ENCODE peak calls at places on chromosomes 1 and 21, in nine cellular contexts. W is upper lobe of right lung, L is cardiac muscle cell, B is brain microvascular endothelial cell, S is SJSA1, I is lower lobe of right lung, N is tibial artery, E is PC-3, A is A549. V is an unnamed sample.

GRCh38 chr1:37267111-37267835 is 207.1 kb upstream of the ZC3H12A start:
- DNase-seq in W (no peak), L (no peak), B (no peak), S (peak; percentile 50), I (no peak), N (peak; percentile 33), E (no peak), A (no peak), V (no peak)

GRCh38 chr1:231796141-231796540 is 169.6 kb downstream of the DISC1 start:
- DNase-seq in W (no peak), L (no peak), B (no peak), S (no peak), I (no peak), N (no peak), E (peak; percentile 64), A (no peak), V (no peak)

GRCh38 chr1:248841702-248842395 is 3.8 kb downstream of the ZNF672 start:
- DNase-seq in W (no peak), L (peak; percentile 81), B (peak; percentile 58), S (peak; percentile 25), I (peak; percentile 60), N (peak; percentile 76), E (peak; percentile 53), A (peak; percentile 55), V (peak; percentile 67)

GRCh38 chr1:78664763-78665162 is 15.1 kb downstream of the IFI44 start:
- DNase-seq in W (no peak), L (no peak), B (no peak), S (no peak), I (no peak), N (no peak), E (peak; percentile 21), A (no peak), V (no peak)

GRCh38 chr1:56376188-56376984 is 203.0 kb downstream of the PLPP3 start:
- DNase-seq in W (no peak), L (peak; percentile 46), B (no peak), S (no peak), I (no peak), N (peak; percentile 89), E (peak; percentile 97), A (no peak), V (peak; percentile 86)

GRCh38 chr1:158806909-158807601 is 24.1 kb upstream of the MNDA start:
- DNase-seq in W (no peak), L (peak; percentile 27), B (no peak), S (no peak), I (no peak), N (no peak), E (no peak), A (no peak), V (no peak)

GRCh38 chr1:145758116-145758515 is 38.8 kb downstream of the CD160 start:
- DNase-seq in W (no peak), L (no peak), B (no peak), S (no peak), I (no peak), N (no peak), E (no peak), A (no peak), V (no peak)

GRCh38 chr1:77281491-77282186 is at the start of gene AK5:
- DNase-seq in W (peak; percentile 68), L (peak; percentile 70), B (no peak), S (peak; percentile 47), I (peak; percentile 41), N (no peak), E (peak; percentile 46), A (peak; percentile 25), V (peak; percentile 44)

GRCh38 chr1:175690298-175690697 is 53.1 kb downstream of the TNR start:
- DNase-seq in W (no peak), L (no peak), B (no peak), S (no peak), I (no peak), N (no peak), E (no peak), A (no peak), V (no peak)

GRCh38 chr1:73801912-73802429 is 396.0 kb downstream of the LRRIQ3 start:
- DNase-seq in W (no peak), L (no peak), B (no peak), S (no peak), I (no peak), N (no peak), E (peak; percentile 40), A (no peak), V (no peak)

GRCh38 chr1:93694039-93694438 is 12.4 kb upstream of the BCAR3 start:
- DNase-seq in W (peak; percentile 36), L (no peak), B (no peak), S (peak; percentile 72), I (no peak), N (peak; percentile 89), E (peak; percentile 87), A (peak; percentile 30), V (peak; percentile 70)

GRCh38 chr1:202311880-202312635 is 29.7 kb downstream of the UBE2T start:
- DNase-seq in W (no peak), L (peak; percentile 43), B (no peak), S (no peak), I (no peak), N (peak; percentile 24), E (peak; percentile 10), A (no peak), V (no peak)

GRCh38 chr1:8314346-8315280 is 3.3 kb upstream of the SLC45A1 start:
- DNase-seq in W (peak; percentile 84), L (peak; percentile 87), B (peak; percentile 77), S (peak; percentile 77), I (peak; percentile 75), N (peak; percentile 86), E (peak; percentile 90), A (peak; percentile 78), V (peak; percentile 89)

GRCh38 chr1:174191255-174191906 is 32.1 kb downstream of the RABGAP1L start:
- DNase-seq in W (no peak), L (peak; percentile 50), B (peak; percentile 58), S (no peak), I (no peak), N (no peak), E (peak; percentile 28), A (peak; percentile 4), V (no peak)

GRCh38 chr1:68116643-68117235 is 66.3 kb upstream of the DIRAS3 start:
- DNase-seq in W (no peak), L (peak; percentile 73), B (peak; percentile 35), S (peak; percentile 55), I (no peak), N (no peak), E (peak; percentile 71), A (peak; percentile 38), V (no peak)

GRCh38 chr1:220962031-220962751 is 82.9 kb downstream of the HLX start:
- DNase-seq in W (no peak), L (peak; percentile 84), B (peak; percentile 66), S (no peak), I (no peak), N (no peak), E (peak; percentile 95), A (peak; percentile 73), V (no peak)

DNA sequence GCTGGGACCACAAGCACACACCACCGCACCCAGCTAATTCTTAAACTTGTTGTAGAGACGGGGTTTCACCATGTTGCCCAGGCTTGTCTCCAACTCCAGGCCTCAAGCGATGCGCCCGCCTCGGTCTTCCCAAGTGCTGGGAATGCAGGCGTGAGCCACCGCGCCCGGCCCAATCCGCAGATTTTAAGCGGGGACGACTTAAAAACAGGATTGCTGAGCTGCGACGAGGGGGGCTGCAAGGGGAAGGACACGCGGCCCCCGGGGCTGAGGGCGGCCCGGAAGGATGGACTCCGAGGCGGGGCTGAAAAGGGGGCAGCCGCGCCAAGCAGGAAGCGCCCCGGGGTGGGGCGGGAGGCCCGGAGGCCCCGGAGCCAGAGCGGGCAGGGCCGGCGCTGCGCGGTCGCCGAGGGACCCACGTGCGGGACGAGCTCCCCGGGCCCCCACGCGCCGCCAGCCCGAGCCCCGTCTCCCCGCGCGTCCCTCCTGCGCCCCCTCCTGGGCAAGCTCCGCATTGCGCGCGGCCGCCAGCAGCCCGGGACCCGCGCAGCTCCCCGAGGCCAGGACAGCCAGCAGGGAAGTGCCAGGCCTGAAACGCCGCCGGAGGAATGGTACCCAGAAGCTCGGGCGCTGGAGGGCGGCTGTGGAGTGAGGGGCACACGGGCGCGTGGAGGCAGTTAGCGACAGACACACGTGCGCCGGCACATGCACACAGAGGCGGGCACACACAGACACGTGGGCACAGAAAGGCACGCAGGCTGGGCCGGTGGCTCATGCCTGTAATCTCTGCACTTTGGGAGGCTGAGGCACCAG is 5.5 kb upstream of the PRKCZ start:
- DNase-seq in W (peak; percentile 87), L (peak; percentile 65), B (peak; percentile 16), S (no peak), I (peak; percentile 79), N (no peak), E (peak; percentile 85), A (peak; percentile 39), V (peak; percentile 71)
- H3K27ac ChIP-seq in W (no peak overlapping the region), L (no peak overlapping the region), B (no peak overlapping the region), S (no peak overlapping the region), I (no peak overlapping the region), N (no peak overlapping the region), E (no peak overlapping the region), A (peak overlapping the region; percentile 89), V (no peak overlapping the region)

GRCh38 chr21:46096596-46096981 is 1.3 kb upstream of the COL6A2 start:
- DNase-seq in W (no peak), L (no peak), B (no peak), S (no peak), I (no peak), N (no peak), E (no peak), A (no peak), V (no peak)
- H3K4me3 ChIP-seq in W (no peak overlapping the region), L (no peak overlapping the region), B (no peak overlapping the region), S (no peak overlapping the region), I (no peak overlapping the region), N (no peak overlapping the region), E (no peak overlapping the region), A (no peak overlapping the region), V (no peak overlapping the region)

DNA sequence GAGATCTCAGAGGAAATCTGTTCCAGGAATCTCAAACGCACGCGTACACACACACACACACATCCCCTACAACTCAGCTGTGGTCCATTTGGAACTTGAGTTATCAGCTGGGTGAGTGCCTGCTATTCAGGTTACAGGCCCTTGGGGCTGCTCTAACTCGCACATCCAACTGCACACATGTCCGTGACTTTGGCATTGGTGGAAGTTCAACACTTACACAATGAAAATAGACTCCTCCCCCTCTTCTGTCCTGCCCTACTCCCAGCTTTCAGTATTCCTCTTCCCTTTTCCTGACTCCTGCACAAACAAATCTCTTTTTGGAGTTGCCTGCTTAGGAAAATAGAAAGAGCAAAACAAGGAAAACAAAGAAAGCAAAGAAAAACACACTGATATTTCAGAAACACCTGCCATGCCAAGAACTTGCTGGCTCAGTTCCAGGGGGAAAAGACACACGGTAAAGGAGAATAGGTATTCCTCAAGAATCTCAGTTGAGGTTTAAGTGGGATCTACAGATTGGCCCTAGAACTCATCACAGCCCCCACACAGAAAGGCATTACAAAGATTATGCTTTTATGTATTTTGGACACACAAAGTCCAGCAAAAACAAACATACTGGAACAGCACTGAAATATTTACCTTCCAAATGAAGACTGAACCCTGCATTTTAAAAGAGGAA is 140.8 kb downstream of the TGFBR3 start:
- DNase-seq in W (no peak), L (peak; percentile 66), B (no peak), S (no peak), I (no peak), N (peak; percentile 77), E (no peak), A (no peak), V (no peak)
- H3K27ac ChIP-seq in W (peak overlapping the region; percentile 14), L (no peak overlapping the region), B (no peak overlapping the region), S (no peak overlapping the region), I (peak overlapping the region; percentile 42), N (no peak overlapping the region), E (no peak overlapping the region), A (no peak overlapping the region), V (no peak overlapping the region)

DNA sequence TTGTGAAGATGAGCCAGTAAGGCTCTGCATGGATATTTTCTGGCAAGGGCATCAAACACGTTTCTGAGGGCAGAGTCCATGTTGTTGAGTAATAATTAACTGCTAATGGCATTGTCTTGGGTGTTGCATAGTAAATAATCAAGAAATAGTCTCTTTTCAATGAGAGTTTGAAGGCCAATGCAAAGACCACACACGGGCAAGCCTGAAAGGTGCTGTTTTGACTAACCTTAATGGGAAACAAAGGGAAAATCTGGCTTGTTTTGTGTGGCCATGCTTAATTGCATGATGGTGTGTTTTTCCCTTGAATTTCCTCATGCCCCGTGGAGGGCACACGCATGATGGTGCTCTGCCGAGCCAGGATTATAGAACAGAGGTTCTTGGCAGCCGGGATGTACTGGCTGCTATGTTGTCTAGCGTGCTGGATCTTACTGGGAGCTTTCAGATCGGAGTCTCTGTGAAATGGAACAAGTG is 127.6 kb downstream of the NOS1AP start:
- DNase-seq in W (no peak), L (no peak), B (no peak), S (no peak), I (no peak), N (no peak), E (no peak), A (no peak), V (no peak)
- H3K4me3 ChIP-seq in W (no peak overlapping the region), L (no peak overlapping the region), B (no peak overlapping the region), S (no peak overlapping the region), I (no peak overlapping the region), N (no peak overlapping the region), E (no peak overlapping the region), A (no peak overlapping the region), V (no peak overlapping the region)